ENCODE peak calls at places on chromosomes 11 and 22, in four cellular contexts. R, I, K and E are unnamed samples.

GRCh38 chr11:76493626-76494539 is 49.1 kb downstream of the EMSY start:
- DNase-seq in R (no peak), I (no peak), K (no peak), E (no peak)

GRCh38 chr11:85627332-85627997 is at the start of gene DLG2:
- DNase-seq in R (no peak), I (peak; percentile 12), K (no peak), E (peak; percentile 67)

GRCh38 chr22:30382340-30382739 is 4.9 kb downstream of the RNF215 start:
- DNase-seq in R (no peak), I (no peak), K (no peak), E (no peak)

GRCh38 chr11:14141676-14142075 is 179.2 kb downstream of the SPON1 start:
- DNase-seq in R (no peak), I (no peak), K (no peak), E (no peak)

GRCh38 chr22:49827307-49827852 is 293 bp downstream of the BRD1 start:
- DNase-seq in R (peak; percentile 35), I (no peak), K (no peak), E (no peak)

GRCh38 chr22:50419116-50419515 is 55.7 kb downstream of the SBF1 start:
- DNase-seq in R (no peak), I (no peak), K (no peak), E (no peak)

GRCh38 chr11:57164317-57164716 is 17.4 kb upstream of the LRRC55 start:
- DNase-seq in R (no peak), I (no peak), K (no peak), E (no peak)

GRCh38 chr11:69576069-69576782 is 64.7 kb upstream of the CCND1 start:
- DNase-seq in R (no peak), I (peak; percentile 6), K (no peak), E (peak; percentile 55)

GRCh38 chr11:729492-730074 is 17.7 kb upstream of the TALDO1 start:
- DNase-seq in R (no peak), I (peak; percentile 93), K (no peak), E (peak; percentile 96)

GRCh38 chr11:128288368-128288767 is 299.0 kb downstream of the ETS1 start:
- DNase-seq in R (no peak), I (no peak), K (no peak), E (no peak)

GRCh38 chr11:13294771-13295579 is 17.4 kb downstream of the BMAL1 start:
- DNase-seq in R (no peak), I (no peak), K (no peak), E (no peak)

GRCh38 chr11:72556433-72556832 is 117.8 kb downstream of the PDE2A start:
- DNase-seq in R (no peak), I (no peak), K (no peak), E (no peak)

GRCh38 chr11:121416909-121417567 is 35.1 kb upstream of the SORL1 start:
- DNase-seq in R (no peak), I (peak; percentile 24), K (peak; percentile 11), E (peak; percentile 82)

GRCh38 chr11:122071680-122072321 is 44.2 kb downstream of the BLID start:
- DNase-seq in R (no peak), I (peak; percentile 62), K (no peak), E (peak; percentile 77)

GRCh38 chr11:132050081-132050480 is 679.7 kb downstream of the NTM start:
- DNase-seq in R (no peak), I (no peak), K (no peak), E (no peak)

GRCh38 chr11:119094816-119095065 is 6.9 kb downstream of the DPAGT1 start:
- DNase-seq in R (peak; percentile 46), I (peak; percentile 83), K (no peak), E (peak; percentile 90)

GRCh38 chr11:63572026-63572688 is 9.0 kb upstream of the PLAAT2 start:
- DNase-seq in R (no peak), I (no peak), K (no peak), E (no peak)

GRCh38 chr22:38317237-38317994 is at the start of gene CSNK1E:
- DNase-seq in R (peak; percentile 77), I (peak; percentile 78), K (no peak), E (peak; percentile 80)

GRCh38 chr11:93740802-93741093 is 547 bp downstream of the TAF1D start:
- DNase-seq in R (peak; percentile 36), I (peak; percentile 39), K (peak; percentile 69), E (peak; percentile 67)

GRCh38 chr11:41256060-41256459 is 203.4 kb downstream of the LRRC4C start:
- DNase-seq in R (no peak), I (no peak), K (no peak), E (peak; percentile 41)

GRCh38 chr22:38177044-38177443 is 4.6 kb downstream of the PLA2G6 start:
- DNase-seq in R (no peak), I (no peak), K (no peak), E (no peak)

GRCh38 chr11:123235687-123236261 is 40.7 kb upstream of the CLMP start:
- DNase-seq in R (no peak), I (no peak), K (no peak), E (no peak)

GRCh38 chr11:120027546-120028180 is 110.2 kb downstream of the TRIM29 start:
- DNase-seq in R (no peak), I (no peak), K (no peak), E (no peak)

GRCh38 chr11:65778901-65779668 is 1.7 kb downstream of the AP5B1 start:
- DNase-seq in R (no peak), I (no peak), K (no peak), E (no peak)

GRCh38 chr22:42939941-42940653 is 74.9 kb downstream of the PACSIN2 start:
- DNase-seq in R (no peak), I (no peak), K (peak; percentile 20), E (no peak)

GRCh38 chr22:23526588-23527315 is 53.3 kb downstream of the IGLL1 start:
- DNase-seq in R (no peak), I (no peak), K (no peak), E (no peak)

GRCh38 chr11:114496915-114497314 is 57.6 kb downstream of the REXO2 start:
- DNase-seq in R (no peak), I (no peak), K (no peak), E (no peak)

GRCh38 chr22:37472418-37473006 is 13.7 kb downstream of the MFNG start:
- DNase-seq in R (peak; percentile 28), I (no peak), K (no peak), E (no peak)

GRCh38 chr22:33110562-33111163 is 52.5 kb upstream of the SYN3 start:
- DNase-seq in R (no peak), I (no peak), K (no peak), E (peak; percentile 40)

GRCh38 chr11:27292642-27293020 is 70.4 kb downstream of the CCDC34 start:
- DNase-seq in R (no peak), I (no peak), K (no peak), E (no peak)

GRCh38 chr11:122705396-122705795 is 49.9 kb downstream of the UBASH3B start:
- DNase-seq in R (no peak), I (no peak), K (no peak), E (no peak)

GRCh38 chr11:76962583-76963416 is 71.4 kb upstream of the B3GNT6 start:
- DNase-seq in R (no peak), I (no peak), K (no peak), E (no peak)

GRCh38 chr11:48036011-48036410 is 55.7 kb downstream of the PTPRJ start:
- DNase-seq in R (no peak), I (no peak), K (no peak), E (peak; percentile 42)

GRCh38 chr22:48954781-48955311 is 872.8 kb downstream of the BRD1 start:
- DNase-seq in R (no peak), I (no peak), K (no peak), E (no peak)

GRCh38 chr11:118002010-118002540 is 15.9 kb downstream of the IL10RA start:
- DNase-seq in R (no peak), I (no peak), K (no peak), E (no peak)

GRCh38 chr11:64056213-64056785 is 20.6 kb downstream of the FLRT1 start:
- DNase-seq in R (no peak), I (peak; percentile 74), K (no peak), E (peak; percentile 91)